ENCODE peak calls at places on chromosomes 11 and 22, in nine cellular contexts. One of them, this sample, is unnamed.

GRCh38 chr11:91296628-91297027 is 928.0 kb upstream of the FAT3 start:
- DNase-seq in astrocyte: no peak
- DNase-seq in non-pigmented ciliary epithelial cell: no peak
- DNase-seq in Peyer's patch: no peak
- DNase-seq in T-helper 2 cell: no peak
- DNase-seq in globus pallidus: no peak
- DNase-seq in amygdala: no peak
- DNase-seq in stimulated activated CD4-positive, alpha-beta T cell treated with anti-CD3 and anti-CD28 coated beads, Interleukin-1b, Interleukin-23, amount 100 ng/mL, for 1 hour: no peak
- DNase-seq in stimulated activated CD8-positive, alpha-beta memory T cell treated with anti-CD3 and anti-CD28 coated beads, Interleukin-12 subunit alpha, Interleukin-12 subunit beta, amount 100 ng/mL, for 1 hour: no peak
- DNase-seq in this sample: no peak

GRCh38 chr11:27945323-27945722 is 162.6 kb downstream of the KIF18A start:
- DNase-seq in astrocyte: no peak
- DNase-seq in amygdala: no peak
- DNase-seq in Peyer's patch: no peak
- DNase-seq in non-pigmented ciliary epithelial cell: no peak
- DNase-seq in globus pallidus: no peak
- DNase-seq in stimulated activated CD8-positive, alpha-beta memory T cell treated with anti-CD3 and anti-CD28 coated beads, Interleukin-12 subunit alpha, Interleukin-12 subunit beta, amount 100 ng/mL, for 1 hour: no peak
- DNase-seq in T-helper 2 cell: no peak
- DNase-seq in stimulated activated CD4-positive, alpha-beta T cell treated with anti-CD3 and anti-CD28 coated beads, Interleukin-1b, Interleukin-23, amount 100 ng/mL, for 1 hour: no peak
- DNase-seq in this sample: no peak

GRCh38 chr11:35012467-35013191 is 96.2 kb downstream of the PDHX start:
- DNase-seq in Peyer's patch: no peak
- DNase-seq in stimulated activated CD8-positive, alpha-beta memory T cell treated with anti-CD3 and anti-CD28 coated beads, Interleukin-12 subunit alpha, Interleukin-12 subunit beta, amount 100 ng/mL, for 1 hour: no peak
- DNase-seq in globus pallidus: no peak
- DNase-seq in stimulated activated CD4-positive, alpha-beta T cell treated with anti-CD3 and anti-CD28 coated beads, Interleukin-1b, Interleukin-23, amount 100 ng/mL, for 1 hour: no peak
- DNase-seq in amygdala: no peak
- DNase-seq in astrocyte: no peak
- DNase-seq in non-pigmented ciliary epithelial cell: no peak
- DNase-seq in T-helper 2 cell: peak
- DNase-seq in this sample: no peak

GRCh38 chr22:25564320-25564978 is at the start of gene GRK3:
- DNase-seq in stimulated activated CD4-positive, alpha-beta T cell treated with anti-CD3 and anti-CD28 coated beads, Interleukin-1b, Interleukin-23, amount 100 ng/mL, for 1 hour: peak
- DNase-seq in non-pigmented ciliary epithelial cell: no peak
- DNase-seq in amygdala: peak
- DNase-seq in Peyer's patch: peak
- DNase-seq in globus pallidus: peak
- DNase-seq in astrocyte: peak
- DNase-seq in T-helper 2 cell: peak
- DNase-seq in stimulated activated CD8-positive, alpha-beta memory T cell treated with anti-CD3 and anti-CD28 coated beads, Interleukin-12 subunit alpha, Interleukin-12 subunit beta, amount 100 ng/mL, for 1 hour: peak
- DNase-seq in this sample: peak

GRCh38 chr22:44550666-44551491 is 52.8 kb upstream of the RTL6 start:
- DNase-seq in stimulated activated CD8-positive, alpha-beta memory T cell treated with anti-CD3 and anti-CD28 coated beads, Interleukin-12 subunit alpha, Interleukin-12 subunit beta, amount 100 ng/mL, for 1 hour: no peak
- DNase-seq in astrocyte: peak
- DNase-seq in stimulated activated CD4-positive, alpha-beta T cell treated with anti-CD3 and anti-CD28 coated beads, Interleukin-1b, Interleukin-23, amount 100 ng/mL, for 1 hour: no peak
- DNase-seq in globus pallidus: no peak
- DNase-seq in non-pigmented ciliary epithelial cell: peak
- DNase-seq in Peyer's patch: peak
- DNase-seq in amygdala: no peak
- DNase-seq in T-helper 2 cell: peak
- DNase-seq in this sample: peak

GRCh38 chr11:134856371-134856971 is 444.4 kb upstream of the B3GAT1 start:
- DNase-seq in astrocyte: no peak
- DNase-seq in Peyer's patch: no peak
- DNase-seq in stimulated activated CD4-positive, alpha-beta T cell treated with anti-CD3 and anti-CD28 coated beads, Interleukin-1b, Interleukin-23, amount 100 ng/mL, for 1 hour: no peak
- DNase-seq in non-pigmented ciliary epithelial cell: no peak
- DNase-seq in T-helper 2 cell: no peak
- DNase-seq in globus pallidus: no peak
- DNase-seq in stimulated activated CD8-positive, alpha-beta memory T cell treated with anti-CD3 and anti-CD28 coated beads, Interleukin-12 subunit alpha, Interleukin-12 subunit beta, amount 100 ng/mL, for 1 hour: no peak
- DNase-seq in amygdala: no peak
- DNase-seq in this sample: no peak

GRCh38 chr11:12806113-12806512 is 131.9 kb downstream of the TEAD1 start:
- DNase-seq in amygdala: no peak
- DNase-seq in Peyer's patch: peak
- DNase-seq in globus pallidus: no peak
- DNase-seq in astrocyte: no peak
- DNase-seq in non-pigmented ciliary epithelial cell: no peak
- DNase-seq in stimulated activated CD4-positive, alpha-beta T cell treated with anti-CD3 and anti-CD28 coated beads, Interleukin-1b, Interleukin-23, amount 100 ng/mL, for 1 hour: no peak
- DNase-seq in stimulated activated CD8-positive, alpha-beta memory T cell treated with anti-CD3 and anti-CD28 coated beads, Interleukin-12 subunit alpha, Interleukin-12 subunit beta, amount 100 ng/mL, for 1 hour: no peak
- DNase-seq in T-helper 2 cell: no peak
- DNase-seq in this sample: no peak

GRCh38 chr11:92286718-92287117 is 62.1 kb downstream of the FAT3 start:
- DNase-seq in stimulated activated CD4-positive, alpha-beta T cell treated with anti-CD3 and anti-CD28 coated beads, Interleukin-1b, Interleukin-23, amount 100 ng/mL, for 1 hour: no peak
- DNase-seq in T-helper 2 cell: no peak
- DNase-seq in amygdala: no peak
- DNase-seq in globus pallidus: no peak
- DNase-seq in non-pigmented ciliary epithelial cell: no peak
- DNase-seq in astrocyte: no peak
- DNase-seq in stimulated activated CD8-positive, alpha-beta memory T cell treated with anti-CD3 and anti-CD28 coated beads, Interleukin-12 subunit alpha, Interleukin-12 subunit beta, amount 100 ng/mL, for 1 hour: no peak
- DNase-seq in Peyer's patch: no peak
- DNase-seq in this sample: no peak

GRCh38 chr22:49607821-49608220 is 219.9 kb downstream of the BRD1 start:
- DNase-seq in stimulated activated CD8-positive, alpha-beta memory T cell treated with anti-CD3 and anti-CD28 coated beads, Interleukin-12 subunit alpha, Interleukin-12 subunit beta, amount 100 ng/mL, for 1 hour: no peak
- DNase-seq in globus pallidus: no peak
- DNase-seq in amygdala: no peak
- DNase-seq in astrocyte: no peak
- DNase-seq in non-pigmented ciliary epithelial cell: no peak
- DNase-seq in stimulated activated CD4-positive, alpha-beta T cell treated with anti-CD3 and anti-CD28 coated beads, Interleukin-1b, Interleukin-23, amount 100 ng/mL, for 1 hour: no peak
- DNase-seq in T-helper 2 cell: no peak
- DNase-seq in Peyer's patch: no peak
- DNase-seq in this sample: no peak

GRCh38 chr11:29914203-29914930 is 102.5 kb downstream of the KCNA4 start:
- DNase-seq in stimulated activated CD4-positive, alpha-beta T cell treated with anti-CD3 and anti-CD28 coated beads, Interleukin-1b, Interleukin-23, amount 100 ng/mL, for 1 hour: no peak
- DNase-seq in stimulated activated CD8-positive, alpha-beta memory T cell treated with anti-CD3 and anti-CD28 coated beads, Interleukin-12 subunit alpha, Interleukin-12 subunit beta, amount 100 ng/mL, for 1 hour: no peak
- DNase-seq in Peyer's patch: no peak
- DNase-seq in amygdala: no peak
- DNase-seq in T-helper 2 cell: no peak
- DNase-seq in globus pallidus: no peak
- DNase-seq in astrocyte: no peak
- DNase-seq in non-pigmented ciliary epithelial cell: peak
- DNase-seq in this sample: no peak

GRCh38 chr11:59199546-59200420 is 12.9 kb downstream of the MPEG1 start:
- DNase-seq in amygdala: no peak
- DNase-seq in globus pallidus: no peak
- DNase-seq in astrocyte: no peak
- DNase-seq in T-helper 2 cell: no peak
- DNase-seq in Peyer's patch: no peak
- DNase-seq in stimulated activated CD8-positive, alpha-beta memory T cell treated with anti-CD3 and anti-CD28 coated beads, Interleukin-12 subunit alpha, Interleukin-12 subunit beta, amount 100 ng/mL, for 1 hour: no peak
- DNase-seq in non-pigmented ciliary epithelial cell: no peak
- DNase-seq in stimulated activated CD4-positive, alpha-beta T cell treated with anti-CD3 and anti-CD28 coated beads, Interleukin-1b, Interleukin-23, amount 100 ng/mL, for 1 hour: no peak
- DNase-seq in this sample: no peak

GRCh38 chr11:77199346-77199745 is 71.3 kb downstream of the MYO7A start:
- DNase-seq in T-helper 2 cell: no peak
- DNase-seq in non-pigmented ciliary epithelial cell: no peak
- DNase-seq in Peyer's patch: peak
- DNase-seq in astrocyte: no peak
- DNase-seq in amygdala: no peak
- DNase-seq in stimulated activated CD8-positive, alpha-beta memory T cell treated with anti-CD3 and anti-CD28 coated beads, Interleukin-12 subunit alpha, Interleukin-12 subunit beta, amount 100 ng/mL, for 1 hour: no peak
- DNase-seq in stimulated activated CD4-positive, alpha-beta T cell treated with anti-CD3 and anti-CD28 coated beads, Interleukin-1b, Interleukin-23, amount 100 ng/mL, for 1 hour: no peak
- DNase-seq in globus pallidus: no peak
- DNase-seq in this sample: no peak

GRCh38 chr11:112881461-112881860 is 79.8 kb upstream of the NCAM1 start:
- DNase-seq in stimulated activated CD8-positive, alpha-beta memory T cell treated with anti-CD3 and anti-CD28 coated beads, Interleukin-12 subunit alpha, Interleukin-12 subunit beta, amount 100 ng/mL, for 1 hour: no peak
- DNase-seq in amygdala: peak
- DNase-seq in T-helper 2 cell: no peak
- DNase-seq in stimulated activated CD4-positive, alpha-beta T cell treated with anti-CD3 and anti-CD28 coated beads, Interleukin-1b, Interleukin-23, amount 100 ng/mL, for 1 hour: no peak
- DNase-seq in non-pigmented ciliary epithelial cell: no peak
- DNase-seq in Peyer's patch: peak
- DNase-seq in globus pallidus: peak
- DNase-seq in astrocyte: peak
- DNase-seq in this sample: no peak

GRCh38 chr11:11456896-11457295 is 103.8 kb upstream of the CSNK2A3 start:
- DNase-seq in non-pigmented ciliary epithelial cell: no peak
- DNase-seq in stimulated activated CD8-positive, alpha-beta memory T cell treated with anti-CD3 and anti-CD28 coated beads, Interleukin-12 subunit alpha, Interleukin-12 subunit beta, amount 100 ng/mL, for 1 hour: no peak
- DNase-seq in amygdala: no peak
- DNase-seq in stimulated activated CD4-positive, alpha-beta T cell treated with anti-CD3 and anti-CD28 coated beads, Interleukin-1b, Interleukin-23, amount 100 ng/mL, for 1 hour: no peak
- DNase-seq in globus pallidus: no peak
- DNase-seq in T-helper 2 cell: no peak
- DNase-seq in astrocyte: no peak
- DNase-seq in Peyer's patch: no peak
- DNase-seq in this sample: no peak

GRCh38 chr11:47185305-47186075 is 744 bp downstream of the PACSIN3 start:
- DNase-seq in astrocyte: no peak
- DNase-seq in amygdala: no peak
- DNase-seq in stimulated activated CD8-positive, alpha-beta memory T cell treated with anti-CD3 and anti-CD28 coated beads, Interleukin-12 subunit alpha, Interleukin-12 subunit beta, amount 100 ng/mL, for 1 hour: no peak
- DNase-seq in T-helper 2 cell: no peak
- DNase-seq in globus pallidus: no peak
- DNase-seq in non-pigmented ciliary epithelial cell: no peak
- DNase-seq in stimulated activated CD4-positive, alpha-beta T cell treated with anti-CD3 and anti-CD28 coated beads, Interleukin-1b, Interleukin-23, amount 100 ng/mL, for 1 hour: no peak
- DNase-seq in Peyer's patch: no peak
- DNase-seq in this sample: peak

GRCh38 chr22:45105281-45105700 is 58.4 kb upstream of the NUP50 start:
- DNase-seq in Peyer's patch: no peak
- DNase-seq in amygdala: no peak
- DNase-seq in stimulated activated CD8-positive, alpha-beta memory T cell treated with anti-CD3 and anti-CD28 coated beads, Interleukin-12 subunit alpha, Interleukin-12 subunit beta, amount 100 ng/mL, for 1 hour: no peak
- DNase-seq in stimulated activated CD4-positive, alpha-beta T cell treated with anti-CD3 and anti-CD28 coated beads, Interleukin-1b, Interleukin-23, amount 100 ng/mL, for 1 hour: no peak
- DNase-seq in astrocyte: peak
- DNase-seq in T-helper 2 cell: no peak
- DNase-seq in non-pigmented ciliary epithelial cell: peak
- DNase-seq in globus pallidus: no peak
- DNase-seq in this sample: no peak

GRCh38 chr22:46068908-46069481 is 81.3 kb upstream of the PPARA start:
- DNase-seq in astrocyte: peak
- DNase-seq in T-helper 2 cell: no peak
- DNase-seq in globus pallidus: no peak
- DNase-seq in non-pigmented ciliary epithelial cell: no peak
- DNase-seq in Peyer's patch: peak
- DNase-seq in stimulated activated CD8-positive, alpha-beta memory T cell treated with anti-CD3 and anti-CD28 coated beads, Interleukin-12 subunit alpha, Interleukin-12 subunit beta, amount 100 ng/mL, for 1 hour: no peak
- DNase-seq in amygdala: no peak
- DNase-seq in stimulated activated CD4-positive, alpha-beta T cell treated with anti-CD3 and anti-CD28 coated beads, Interleukin-1b, Interleukin-23, amount 100 ng/mL, for 1 hour: no peak
- DNase-seq in this sample: peak

GRCh38 chr11:66312549-66313320 is 4.1 kb downstream of the CD248 start:
- DNase-seq in globus pallidus: peak
- DNase-seq in stimulated activated CD4-positive, alpha-beta T cell treated with anti-CD3 and anti-CD28 coated beads, Interleukin-1b, Interleukin-23, amount 100 ng/mL, for 1 hour: peak
- DNase-seq in T-helper 2 cell: peak
- DNase-seq in Peyer's patch: peak
- DNase-seq in non-pigmented ciliary epithelial cell: peak
- DNase-seq in amygdala: peak
- DNase-seq in stimulated activated CD8-positive, alpha-beta memory T cell treated with anti-CD3 and anti-CD28 coated beads, Interleukin-12 subunit alpha, Interleukin-12 subunit beta, amount 100 ng/mL, for 1 hour: peak
- DNase-seq in astrocyte: peak
- DNase-seq in this sample: peak

GRCh38 chr11:65903068-65903481 is 2.9 kb upstream of the FOSL1 start:
- DNase-seq in stimulated activated CD8-positive, alpha-beta memory T cell treated with anti-CD3 and anti-CD28 coated beads, Interleukin-12 subunit alpha, Interleukin-12 subunit beta, amount 100 ng/mL, for 1 hour: no peak
- DNase-seq in stimulated activated CD4-positive, alpha-beta T cell treated with anti-CD3 and anti-CD28 coated beads, Interleukin-1b, Interleukin-23, amount 100 ng/mL, for 1 hour: no peak
- DNase-seq in T-helper 2 cell: no peak
- DNase-seq in Peyer's patch: no peak
- DNase-seq in astrocyte: peak
- DNase-seq in non-pigmented ciliary epithelial cell: no peak
- DNase-seq in globus pallidus: no peak
- DNase-seq in amygdala: no peak
- DNase-seq in this sample: no peak

GRCh38 chr11:15764948-15765347 is 591.4 kb downstream of the SOX6 start:
- DNase-seq in T-helper 2 cell: no peak
- DNase-seq in astrocyte: no peak
- DNase-seq in Peyer's patch: no peak
- DNase-seq in amygdala: no peak
- DNase-seq in non-pigmented ciliary epithelial cell: no peak
- DNase-seq in stimulated activated CD8-positive, alpha-beta memory T cell treated with anti-CD3 and anti-CD28 coated beads, Interleukin-12 subunit alpha, Interleukin-12 subunit beta, amount 100 ng/mL, for 1 hour: no peak
- DNase-seq in stimulated activated CD4-positive, alpha-beta T cell treated with anti-CD3 and anti-CD28 coated beads, Interleukin-1b, Interleukin-23, amount 100 ng/mL, for 1 hour: no peak
- DNase-seq in globus pallidus: no peak
- DNase-seq in this sample: no peak

GRCh38 chr22:23569716-23570115 is 10.4 kb downstream of the IGLL1 start:
- DNase-seq in T-helper 2 cell: no peak
- DNase-seq in non-pigmented ciliary epithelial cell: no peak
- DNase-seq in stimulated activated CD4-positive, alpha-beta T cell treated with anti-CD3 and anti-CD28 coated beads, Interleukin-1b, Interleukin-23, amount 100 ng/mL, for 1 hour: no peak
- DNase-seq in Peyer's patch: no peak
- DNase-seq in amygdala: no peak
- DNase-seq in globus pallidus: no peak
- DNase-seq in stimulated activated CD8-positive, alpha-beta memory T cell treated with anti-CD3 and anti-CD28 coated beads, Interleukin-12 subunit alpha, Interleukin-12 subunit beta, amount 100 ng/mL, for 1 hour: no peak
- DNase-seq in astrocyte: no peak
- DNase-seq in this sample: no peak

GRCh38 chr11:87473174-87473573 is 435.4 kb downstream of the TMEM135 start:
- DNase-seq in astrocyte: peak
- DNase-seq in stimulated activated CD4-positive, alpha-beta T cell treated with anti-CD3 and anti-CD28 coated beads, Interleukin-1b, Interleukin-23, amount 100 ng/mL, for 1 hour: no peak
- DNase-seq in non-pigmented ciliary epithelial cell: peak
- DNase-seq in Peyer's patch: no peak
- DNase-seq in T-helper 2 cell: no peak
- DNase-seq in globus pallidus: no peak
- DNase-seq in stimulated activated CD8-positive, alpha-beta memory T cell treated with anti-CD3 and anti-CD28 coated beads, Interleukin-12 subunit alpha, Interleukin-12 subunit beta, amount 100 ng/mL, for 1 hour: no peak
- DNase-seq in amygdala: no peak
- DNase-seq in this sample: no peak

GRCh38 chr11:114061053-114062049 is 1.8 kb downstream of the ZBTB16 start:
- DNase-seq in non-pigmented ciliary epithelial cell: no peak
- DNase-seq in stimulated activated CD8-positive, alpha-beta memory T cell treated with anti-CD3 and anti-CD28 coated beads, Interleukin-12 subunit alpha, Interleukin-12 subunit beta, amount 100 ng/mL, for 1 hour: no peak
- DNase-seq in T-helper 2 cell: no peak
- DNase-seq in stimulated activated CD4-positive, alpha-beta T cell treated with anti-CD3 and anti-CD28 coated beads, Interleukin-1b, Interleukin-23, amount 100 ng/mL, for 1 hour: no peak
- DNase-seq in Peyer's patch: peak
- DNase-seq in amygdala: no peak
- DNase-seq in astrocyte: no peak
- DNase-seq in globus pallidus: no peak
- DNase-seq in this sample: peak

GRCh38 chr22:45273452-45274075 is 11.2 kb upstream of the UPK3A start:
- DNase-seq in astrocyte: no peak
- DNase-seq in non-pigmented ciliary epithelial cell: no peak
- DNase-seq in amygdala: no peak
- DNase-seq in stimulated activated CD4-positive, alpha-beta T cell treated with anti-CD3 and anti-CD28 coated beads, Interleukin-1b, Interleukin-23, amount 100 ng/mL, for 1 hour: no peak
- DNase-seq in T-helper 2 cell: no peak
- DNase-seq in stimulated activated CD8-positive, alpha-beta memory T cell treated with anti-CD3 and anti-CD28 coated beads, Interleukin-12 subunit alpha, Interleukin-12 subunit beta, amount 100 ng/mL, for 1 hour: no peak
- DNase-seq in globus pallidus: no peak
- DNase-seq in Peyer's patch: peak
- DNase-seq in this sample: no peak

GRCh38 chr11:10373340-10373739 is 68.5 kb downstream of the ADM start:
- DNase-seq in stimulated activated CD4-positive, alpha-beta T cell treated with anti-CD3 and anti-CD28 coated beads, Interleukin-1b, Interleukin-23, amount 100 ng/mL, for 1 hour: no peak
- DNase-seq in astrocyte: peak
- DNase-seq in globus pallidus: no peak
- DNase-seq in stimulated activated CD8-positive, alpha-beta memory T cell treated with anti-CD3 and anti-CD28 coated beads, Interleukin-12 subunit alpha, Interleukin-12 subunit beta, amount 100 ng/mL, for 1 hour: no peak
- DNase-seq in T-helper 2 cell: no peak
- DNase-seq in Peyer's patch: no peak
- DNase-seq in amygdala: no peak
- DNase-seq in non-pigmented ciliary epithelial cell: no peak
- DNase-seq in this sample: no peak

This sample was measured in suprapubic skin.